ENCODE peak calls at places on chromosome 17, in ten cellular contexts. One of them, this sample, is unnamed. For H3K9me3, the result is how much of the 10 kb centered on the place peaks cover.

GRCh38 chr17:79325707-79326106 is 251.1 kb downstream of the ENGASE start:
- DNase-seq in cardiac muscle cell: peak
- DNase-seq in ovary: no peak
- DNase-seq in PC-9: no peak
- DNase-seq in CD4-positive, alpha-beta T cell: no peak
- DNase-seq in testis: peak
- DNase-seq in PC-3: peak
- DNase-seq in thoracic aorta: no peak
- DNase-seq in right atrium auricular region: no peak
- DNase-seq in upper lobe of right lung: no peak
- DNase-seq in this sample: no peak

GRCh38 chr17:28509784-28510183 is 3.6 kb downstream of the FOXN1 start:
- DNase-seq in right atrium auricular region: no peak
- DNase-seq in thoracic aorta: no peak
- DNase-seq in CD4-positive, alpha-beta T cell: no peak
- DNase-seq in cardiac muscle cell: no peak
- DNase-seq in PC-9: no peak
- DNase-seq in testis: no peak
- DNase-seq in PC-3: no peak
- DNase-seq in upper lobe of right lung: no peak
- DNase-seq in ovary: no peak
- DNase-seq in this sample: no peak

GRCh38 chr17:38879878-38880727 is 10.2 kb downstream of the LASP1 start:
- DNase-seq in CD4-positive, alpha-beta T cell: no peak
- DNase-seq in right atrium auricular region: peak
- DNase-seq in PC-3: peak
- DNase-seq in cardiac muscle cell: peak
- DNase-seq in thoracic aorta: no peak
- DNase-seq in PC-9: peak
- DNase-seq in testis: peak
- DNase-seq in ovary: peak
- DNase-seq in upper lobe of right lung: no peak
- DNase-seq in this sample: no peak

GRCh38 chr17:10149573-10150399 is 48.6 kb downstream of the GAS7 start:
- DNase-seq in PC-3: peak
- DNase-seq in cardiac muscle cell: peak
- DNase-seq in right atrium auricular region: no peak
- DNase-seq in upper lobe of right lung: no peak
- DNase-seq in PC-9: peak
- DNase-seq in ovary: no peak
- DNase-seq in testis: no peak
- DNase-seq in thoracic aorta: no peak
- DNase-seq in CD4-positive, alpha-beta T cell: no peak
- DNase-seq in this sample: no peak

GRCh38 chr17:52383493-52384100 is 225.1 kb upstream of the CA10 start:
- DNase-seq in PC-3: peak
- DNase-seq in ovary: no peak
- DNase-seq in testis: peak
- DNase-seq in PC-9: peak
- DNase-seq in CD4-positive, alpha-beta T cell: no peak
- DNase-seq in right atrium auricular region: no peak
- DNase-seq in thoracic aorta: no peak
- DNase-seq in cardiac muscle cell: peak
- DNase-seq in upper lobe of right lung: no peak
- DNase-seq in this sample: peak

GRCh38 chr17:35315283-35315682 is 58.1 kb downstream of the SLFN11 start:
- DNase-seq in PC-9: peak
- DNase-seq in right atrium auricular region: no peak
- DNase-seq in cardiac muscle cell: peak
- DNase-seq in testis: no peak
- DNase-seq in ovary: peak
- DNase-seq in CD4-positive, alpha-beta T cell: no peak
- DNase-seq in upper lobe of right lung: no peak
- DNase-seq in thoracic aorta: no peak
- DNase-seq in PC-3: peak
- DNase-seq in this sample: no peak

GRCh38 chr17:46020023-46020735 is 21.1 kb downstream of the STH start:
- DNase-seq in CD4-positive, alpha-beta T cell: peak
- DNase-seq in right atrium auricular region: no peak
- DNase-seq in ovary: no peak
- DNase-seq in cardiac muscle cell: no peak
- DNase-seq in upper lobe of right lung: no peak
- DNase-seq in PC-9: no peak
- DNase-seq in PC-3: no peak
- DNase-seq in testis: no peak
- DNase-seq in thoracic aorta: no peak
- DNase-seq in this sample: no peak

GRCh38 chr17:2094891-2095535 is 40.1 kb downstream of the HIC1 start:
- DNase-seq in cardiac muscle cell: peak
- DNase-seq in right atrium auricular region: no peak
- DNase-seq in thoracic aorta: no peak
- DNase-seq in PC-3: peak
- DNase-seq in testis: peak
- DNase-seq in upper lobe of right lung: peak
- DNase-seq in CD4-positive, alpha-beta T cell: no peak
- DNase-seq in ovary: no peak
- DNase-seq in PC-9: no peak
- DNase-seq in this sample: peak

GRCh38 chr17:15920758-15921239 is 24.1 kb upstream of the ADORA2B start:
- DNase-seq in PC-3: peak
- DNase-seq in thoracic aorta: no peak
- DNase-seq in testis: no peak
- DNase-seq in upper lobe of right lung: no peak
- DNase-seq in CD4-positive, alpha-beta T cell: no peak
- DNase-seq in cardiac muscle cell: peak
- DNase-seq in ovary: no peak
- DNase-seq in right atrium auricular region: no peak
- DNase-seq in PC-9: peak
- DNase-seq in this sample: no peak

GRCh38 chr17:76369804-76370203 is 14.6 kb upstream of the SPHK1 start:
- DNase-seq in ovary: no peak
- DNase-seq in right atrium auricular region: no peak
- DNase-seq in cardiac muscle cell: no peak
- DNase-seq in testis: no peak
- DNase-seq in upper lobe of right lung: no peak
- DNase-seq in PC-9: no peak
- DNase-seq in CD4-positive, alpha-beta T cell: no peak
- DNase-seq in PC-3: no peak
- DNase-seq in thoracic aorta: no peak
- DNase-seq in this sample: no peak

GRCh38 chr17:1267471-1267947 is 2.7 kb upstream of the BHLHA9 start:
- DNase-seq in thoracic aorta: peak
- DNase-seq in testis: no peak
- DNase-seq in upper lobe of right lung: no peak
- DNase-seq in CD4-positive, alpha-beta T cell: no peak
- DNase-seq in PC-9: no peak
- DNase-seq in right atrium auricular region: peak
- DNase-seq in cardiac muscle cell: peak
- DNase-seq in PC-3: no peak
- DNase-seq in ovary: no peak
- DNase-seq in this sample: no peak

GRCh38 chr17:40374965-40375498 is 10.5 kb upstream of the GJD3 start:
- DNase-seq in right atrium auricular region: no peak
- DNase-seq in ovary: no peak
- DNase-seq in PC-3: no peak
- DNase-seq in CD4-positive, alpha-beta T cell: no peak
- DNase-seq in cardiac muscle cell: no peak
- DNase-seq in upper lobe of right lung: peak
- DNase-seq in testis: peak
- DNase-seq in thoracic aorta: no peak
- DNase-seq in PC-9: no peak
- DNase-seq in this sample: peak

GRCh38 chr17:19755392-19755791 is 7.3 kb upstream of the ALDH3A1 start:
- DNase-seq in PC-3: no peak
- DNase-seq in testis: no peak
- DNase-seq in upper lobe of right lung: no peak
- DNase-seq in cardiac muscle cell: no peak
- DNase-seq in thoracic aorta: no peak
- DNase-seq in CD4-positive, alpha-beta T cell: no peak
- DNase-seq in PC-9: no peak
- DNase-seq in right atrium auricular region: no peak
- DNase-seq in ovary: no peak
- DNase-seq in this sample: no peak

GRCh38 chr17:14016858-14017257 is 52.4 kb upstream of the COX10 start:
- DNase-seq in right atrium auricular region: no peak
- DNase-seq in thoracic aorta: no peak
- DNase-seq in CD4-positive, alpha-beta T cell: no peak
- DNase-seq in cardiac muscle cell: no peak
- DNase-seq in PC-9: no peak
- DNase-seq in ovary: no peak
- DNase-seq in testis: no peak
- DNase-seq in PC-3: no peak
- DNase-seq in upper lobe of right lung: no peak
- DNase-seq in this sample: no peak

GRCh38 chr17:76166168-76166567 is 25.1 kb upstream of the FOXJ1 start:
- DNase-seq in CD4-positive, alpha-beta T cell: no peak
- DNase-seq in thoracic aorta: no peak
- DNase-seq in PC-3: no peak
- DNase-seq in PC-9: no peak
- DNase-seq in upper lobe of right lung: no peak
- DNase-seq in right atrium auricular region: no peak
- DNase-seq in cardiac muscle cell: no peak
- DNase-seq in ovary: no peak
- DNase-seq in testis: peak
- DNase-seq in this sample: no peak

GRCh38 chr17:79652999-79653643 is 42.3 kb upstream of the RBFOX3 start:
- DNase-seq in ovary: peak
- DNase-seq in PC-9: no peak
- DNase-seq in thoracic aorta: no peak
- DNase-seq in upper lobe of right lung: no peak
- DNase-seq in CD4-positive, alpha-beta T cell: no peak
- DNase-seq in cardiac muscle cell: no peak
- DNase-seq in PC-3: no peak
- DNase-seq in testis: no peak
- DNase-seq in right atrium auricular region: peak
- DNase-seq in this sample: peak

GRCh38 chr17:10216213-10216982 is 18.0 kb upstream of the GAS7 start:
- DNase-seq in upper lobe of right lung: no peak
- DNase-seq in right atrium auricular region: no peak
- DNase-seq in PC-9: no peak
- DNase-seq in PC-3: no peak
- DNase-seq in CD4-positive, alpha-beta T cell: no peak
- DNase-seq in thoracic aorta: no peak
- DNase-seq in ovary: no peak
- DNase-seq in testis: no peak
- DNase-seq in cardiac muscle cell: no peak
- DNase-seq in this sample: no peak

GRCh38 chr17:42937712-42938596 is 26.3 kb downstream of the AARSD1 start:
- DNase-seq in right atrium auricular region: peak
- DNase-seq in testis: peak
- DNase-seq in PC-9: no peak
- DNase-seq in thoracic aorta: no peak
- DNase-seq in CD4-positive, alpha-beta T cell: no peak
- DNase-seq in upper lobe of right lung: no peak
- DNase-seq in PC-3: peak
- DNase-seq in cardiac muscle cell: peak
- DNase-seq in ovary: peak
- DNase-seq in this sample: peak

GRCh38 chr17:57277923-57278604 is 21.7 kb downstream of the MSI2 start:
- DNase-seq in upper lobe of right lung: no peak
- DNase-seq in PC-9: no peak
- DNase-seq in right atrium auricular region: no peak
- DNase-seq in cardiac muscle cell: no peak
- DNase-seq in CD4-positive, alpha-beta T cell: no peak
- DNase-seq in ovary: no peak
- DNase-seq in PC-3: no peak
- DNase-seq in thoracic aorta: no peak
- DNase-seq in testis: no peak
- DNase-seq in this sample: no peak
- H3K9me3 ChIP-seq in upper lobe of right lung: under half
- H3K9me3 ChIP-seq in PC-9: under half
- H3K9me3 ChIP-seq in right atrium auricular region: under half
- H3K9me3 ChIP-seq in cardiac muscle cell: under half
- H3K9me3 ChIP-seq in CD4-positive, alpha-beta T cell: under half
- H3K9me3 ChIP-seq in ovary: under half
- H3K9me3 ChIP-seq in PC-3: under half
- H3K9me3 ChIP-seq in thoracic aorta: under half
- H3K9me3 ChIP-seq in testis: under half
- H3K9me3 ChIP-seq in this sample: under half

GRCh38 chr17:41777157-41777578 is 9.3 kb downstream of the JUP start:
- DNase-seq in thoracic aorta: no peak
- DNase-seq in CD4-positive, alpha-beta T cell: no peak
- DNase-seq in right atrium auricular region: no peak
- DNase-seq in ovary: peak
- DNase-seq in PC-3: no peak
- DNase-seq in PC-9: no peak
- DNase-seq in upper lobe of right lung: no peak
- DNase-seq in cardiac muscle cell: no peak
- DNase-seq in testis: peak
- DNase-seq in this sample: no peak
- TF ChIP-seq CTCF in thoracic aorta: peak
- TF ChIP-seq CTCF in CD4-positive, alpha-beta T cell: no peak
- TF ChIP-seq CTCF in right atrium auricular region: peak
- TF ChIP-seq CTCF in ovary: no peak
- TF ChIP-seq CTCF in PC-3: no peak
- TF ChIP-seq CTCF in PC-9: no peak
- TF ChIP-seq CTCF in upper lobe of right lung: no peak
- TF ChIP-seq CTCF in cardiac muscle cell: peak
- TF ChIP-seq CTCF in testis: peak
- TF ChIP-seq CTCF in this sample: peak

GRCh38 chr17:70011750-70012149 is 63.3 kb upstream of the KCNJ16 start:
- DNase-seq in cardiac muscle cell: no peak
- DNase-seq in PC-3: no peak
- DNase-seq in right atrium auricular region: no peak
- DNase-seq in thoracic aorta: no peak
- DNase-seq in testis: no peak
- DNase-seq in PC-9: no peak
- DNase-seq in upper lobe of right lung: no peak
- DNase-seq in ovary: no peak
- DNase-seq in CD4-positive, alpha-beta T cell: no peak
- DNase-seq in this sample: no peak

GRCh38 chr17:70006159-70006558 is 68.9 kb upstream of the KCNJ16 start:
- DNase-seq in CD4-positive, alpha-beta T cell: no peak
- DNase-seq in cardiac muscle cell: no peak
- DNase-seq in right atrium auricular region: no peak
- DNase-seq in testis: no peak
- DNase-seq in upper lobe of right lung: no peak
- DNase-seq in PC-9: no peak
- DNase-seq in thoracic aorta: no peak
- DNase-seq in ovary: no peak
- DNase-seq in PC-3: peak
- DNase-seq in this sample: no peak
- H3K9me3 ChIP-seq in CD4-positive, alpha-beta T cell: under half
- H3K9me3 ChIP-seq in cardiac muscle cell: under half
- H3K9me3 ChIP-seq in right atrium auricular region: under half
- H3K9me3 ChIP-seq in testis: under half
- H3K9me3 ChIP-seq in upper lobe of right lung: under half
- H3K9me3 ChIP-seq in PC-9: under half
- H3K9me3 ChIP-seq in thoracic aorta: under half
- H3K9me3 ChIP-seq in ovary: under half
- H3K9me3 ChIP-seq in PC-3: under half
- H3K9me3 ChIP-seq in this sample: under half

DNA sequence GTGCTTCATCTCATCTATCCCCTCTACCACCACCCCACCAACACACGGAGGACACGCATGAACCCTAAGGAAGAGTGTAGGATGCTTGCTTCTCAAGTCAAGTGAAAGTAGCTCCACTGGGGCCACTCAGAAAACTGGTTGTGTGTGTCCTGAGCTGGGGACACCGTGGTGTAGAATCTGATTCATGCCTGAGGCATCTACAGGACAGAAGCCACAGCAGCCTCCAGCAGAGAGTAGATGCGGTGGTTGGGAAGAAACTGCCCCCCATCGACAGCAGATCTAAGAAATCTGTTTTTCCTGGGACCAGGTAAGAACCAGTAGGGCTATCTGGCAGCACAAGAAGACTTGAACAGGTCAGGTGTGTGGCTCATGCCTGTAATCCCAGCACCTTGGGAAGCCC is 51.9 kb upstream of the HLF start:
- DNase-seq in right atrium auricular region: no peak
- DNase-seq in PC-9: no peak
- DNase-seq in thoracic aorta: no peak
- DNase-seq in CD4-positive, alpha-beta T cell: no peak
- DNase-seq in cardiac muscle cell: no peak
- DNase-seq in PC-3: peak
- DNase-seq in testis: no peak
- DNase-seq in upper lobe of right lung: no peak
- DNase-seq in ovary: no peak
- DNase-seq in this sample: no peak
- TF ChIP-seq CTCF in right atrium auricular region: no peak
- TF ChIP-seq CTCF in PC-9: no peak
- TF ChIP-seq CTCF in thoracic aorta: no peak
- TF ChIP-seq CTCF in CD4-positive, alpha-beta T cell: no peak
- TF ChIP-seq CTCF in cardiac muscle cell: no peak
- TF ChIP-seq CTCF in PC-3: no peak
- TF ChIP-seq CTCF in testis: no peak
- TF ChIP-seq CTCF in upper lobe of right lung: no peak
- TF ChIP-seq CTCF in ovary: no peak
- TF ChIP-seq CTCF in this sample: no peak

This sample was measured in WERI-Rb-1.